ENCODE peak calls at places on chromosomes 12 and 14, in four cellular contexts. One of them, this sample, is unnamed.
A peak's percentile ranks its signal among the peaks of the same experiment; 100 is the strongest.

GRCh38 chr12:65121049-65121955 is at the start of gene WIF1:
- DNase-seq in neural progenitor cell: peak; percentile 76
- DNase-seq in psoas muscle: peak; percentile 21
- DNase-seq in fibroblast of the aortic adventitia: no peak
- DNase-seq in this sample: peak; percentile 18

GRCh38 chr12:50985322-50985721 is 33.0 kb downstream of the HIGD1C start:
- DNase-seq in neural progenitor cell: no peak
- DNase-seq in psoas muscle: no peak
- DNase-seq in fibroblast of the aortic adventitia: peak; percentile 81
- DNase-seq in this sample: no peak

GRCh38 chr14:89027097-89027740 is 202.8 kb downstream of the TTC8 start:
- DNase-seq in neural progenitor cell: peak; percentile 84
- DNase-seq in psoas muscle: peak; percentile 65
- DNase-seq in fibroblast of the aortic adventitia: peak; percentile 31
- DNase-seq in this sample: peak; percentile 68

GRCh38 chr12:67147447-67147846 is 121.7 kb upstream of the CAND1 start:
- DNase-seq in neural progenitor cell: no peak
- DNase-seq in psoas muscle: no peak
- DNase-seq in fibroblast of the aortic adventitia: no peak
- DNase-seq in this sample: no peak

GRCh38 chr12:131636940-131637750 is 73.7 kb upstream of the SFSWAP start:
- DNase-seq in neural progenitor cell: no peak
- DNase-seq in psoas muscle: no peak
- DNase-seq in fibroblast of the aortic adventitia: no peak
- DNase-seq in this sample: no peak

GRCh38 chr12:106436183-106436582 is 78.6 kb downstream of the POLR3B start:
- DNase-seq in neural progenitor cell: peak; percentile 12
- DNase-seq in psoas muscle: no peak
- DNase-seq in fibroblast of the aortic adventitia: no peak
- DNase-seq in this sample: no peak

GRCh38 chr12:75784591-75784990 is 247.0 kb downstream of the PHLDA1 start:
- DNase-seq in neural progenitor cell: no peak
- DNase-seq in psoas muscle: peak; percentile 16
- DNase-seq in fibroblast of the aortic adventitia: peak; percentile 34
- DNase-seq in this sample: no peak

GRCh38 chr12:97609957-97610356 is 147.4 kb downstream of the RMST start:
- DNase-seq in neural progenitor cell: peak; percentile 15
- DNase-seq in psoas muscle: no peak
- DNase-seq in fibroblast of the aortic adventitia: no peak
- DNase-seq in this sample: no peak

GRCh38 chr12:12404297-12404696 is 47.4 kb downstream of the BORCS5 start:
- DNase-seq in neural progenitor cell: peak; percentile 31
- DNase-seq in psoas muscle: no peak
- DNase-seq in fibroblast of the aortic adventitia: no peak
- DNase-seq in this sample: no peak

GRCh38 chr14:58133739-58134138 is 18.3 kb downstream of the ARMH4 start:
- DNase-seq in neural progenitor cell: no peak
- DNase-seq in psoas muscle: no peak
- DNase-seq in fibroblast of the aortic adventitia: peak; percentile 54
- DNase-seq in this sample: no peak

GRCh38 chr14:28896337-28896736 is 129.8 kb downstream of the FOXG1 start:
- DNase-seq in neural progenitor cell: no peak
- DNase-seq in psoas muscle: no peak
- DNase-seq in fibroblast of the aortic adventitia: no peak
- DNase-seq in this sample: no peak

GRCh38 chr12:91099373-91099772 is 11.9 kb downstream of the LUM start:
- DNase-seq in neural progenitor cell: no peak
- DNase-seq in psoas muscle: no peak
- DNase-seq in fibroblast of the aortic adventitia: no peak
- DNase-seq in this sample: no peak

GRCh38 chr12:113762155-113762848 is 203.8 kb downstream of the RBM19 start:
- DNase-seq in neural progenitor cell: peak; percentile 90
- DNase-seq in psoas muscle: no peak
- DNase-seq in fibroblast of the aortic adventitia: no peak
- DNase-seq in this sample: no peak

GRCh38 chr12:76020281-76020680 is 11.3 kb downstream of the PHLDA1 start:
- DNase-seq in neural progenitor cell: no peak
- DNase-seq in psoas muscle: peak; percentile 16
- DNase-seq in fibroblast of the aortic adventitia: peak; percentile 65
- DNase-seq in this sample: peak; percentile 39

GRCh38 chr12:116045158-116045557 is 232.3 kb downstream of the MED13L start:
- DNase-seq in neural progenitor cell: peak; percentile 37
- DNase-seq in psoas muscle: no peak
- DNase-seq in fibroblast of the aortic adventitia: no peak
- DNase-seq in this sample: no peak

GRCh38 chr12:3313655-3314305 is 177.2 kb upstream of the PRMT8 start:
- DNase-seq in neural progenitor cell: peak; percentile 74
- DNase-seq in psoas muscle: no peak
- DNase-seq in fibroblast of the aortic adventitia: no peak
- DNase-seq in this sample: peak; percentile 41

GRCh38 chr14:91396959-91397815 is 20.4 kb downstream of the CCDC88C start:
- DNase-seq in neural progenitor cell: no peak
- DNase-seq in psoas muscle: no peak
- DNase-seq in fibroblast of the aortic adventitia: no peak
- DNase-seq in this sample: peak; percentile 85

GRCh38 chr12:49131973-49132461 is 822 bp upstream of the TUBA1B start:
- DNase-seq in neural progenitor cell: no peak
- DNase-seq in psoas muscle: no peak
- DNase-seq in fibroblast of the aortic adventitia: peak; percentile 65
- DNase-seq in this sample: no peak

GRCh38 chr14:95727084-95727700 is 13.3 kb upstream of the TCL1A start:
- DNase-seq in neural progenitor cell: no peak
- DNase-seq in psoas muscle: no peak
- DNase-seq in fibroblast of the aortic adventitia: no peak
- DNase-seq in this sample: no peak

GRCh38 chr12:14138495-14138894 is 157.1 kb upstream of the GRIN2B start:
- DNase-seq in neural progenitor cell: peak; percentile 62
- DNase-seq in psoas muscle: no peak
- DNase-seq in fibroblast of the aortic adventitia: no peak
- DNase-seq in this sample: peak; percentile 17

GRCh38 chr12:131684015-131684725 is 26.7 kb upstream of the SFSWAP start:
- DNase-seq in neural progenitor cell: no peak
- DNase-seq in psoas muscle: no peak
- DNase-seq in fibroblast of the aortic adventitia: no peak
- DNase-seq in this sample: no peak

GRCh38 chr12:1936406-1937320 is 18.2 kb upstream of the CACNA2D4 start:
- DNase-seq in neural progenitor cell: no peak
- DNase-seq in psoas muscle: peak; percentile 67
- DNase-seq in fibroblast of the aortic adventitia: peak; percentile 65
- DNase-seq in this sample: no peak

GRCh38 chr14:81219821-81220487 is 805 bp downstream of the GTF2A1 start:
- DNase-seq in neural progenitor cell: peak; percentile 78
- DNase-seq in psoas muscle: peak; percentile 47
- DNase-seq in fibroblast of the aortic adventitia: no peak
- DNase-seq in this sample: peak; percentile 63

GRCh38 chr12:97940629-97941028 is 478.0 kb downstream of the RMST start:
- DNase-seq in neural progenitor cell: peak; percentile 20
- DNase-seq in psoas muscle: no peak
- DNase-seq in fibroblast of the aortic adventitia: no peak
- DNase-seq in this sample: no peak

GRCh38 chr14:102493585-102493984 is 16.0 kb downstream of the ANKRD9 start:
- DNase-seq in neural progenitor cell: no peak
- DNase-seq in psoas muscle: peak; percentile 11
- DNase-seq in fibroblast of the aortic adventitia: no peak
- DNase-seq in this sample: no peak

GRCh38 chr12:62530596-62530995 is 64.0 kb downstream of the MON2 start:
- DNase-seq in neural progenitor cell: no peak
- DNase-seq in psoas muscle: no peak
- DNase-seq in fibroblast of the aortic adventitia: peak; percentile 72
- DNase-seq in this sample: no peak

GRCh38 chr14:89988787-89989186 is 33.1 kb downstream of the TDP1 start:
- DNase-seq in neural progenitor cell: no peak
- DNase-seq in psoas muscle: no peak
- DNase-seq in fibroblast of the aortic adventitia: no peak
- DNase-seq in this sample: no peak

GRCh38 chr14:23895480-23895879 is 58.1 kb upstream of the DHRS4 start:
- DNase-seq in neural progenitor cell: no peak
- DNase-seq in psoas muscle: no peak
- DNase-seq in fibroblast of the aortic adventitia: peak; percentile 52
- DNase-seq in this sample: no peak
- TF ChIP-seq CTCF in neural progenitor cell: no peak
- TF ChIP-seq CTCF in psoas muscle: no peak
- TF ChIP-seq CTCF in fibroblast of the aortic adventitia: peak; percentile 42
- TF ChIP-seq CTCF in this sample: peak; percentile 6

GRCh38 chr14:105476937-105477658 is 2.5 kb downstream of the CRIP2 start:
- DNase-seq in neural progenitor cell: no peak
- DNase-seq in psoas muscle: no peak
- DNase-seq in fibroblast of the aortic adventitia: no peak
- DNase-seq in this sample: no peak

GRCh38 chr14:105473677-105474477 is 744 bp upstream of the CRIP2 start:
- DNase-seq in neural progenitor cell: peak; percentile 98
- DNase-seq in psoas muscle: peak; percentile 86
- DNase-seq in fibroblast of the aortic adventitia: peak; percentile 67
- DNase-seq in this sample: no peak

GRCh38 chr14:105474478-105475268 is at the start of gene CRIP2:
- DNase-seq in neural progenitor cell: peak; percentile 81
- DNase-seq in psoas muscle: peak; percentile 52
- DNase-seq in fibroblast of the aortic adventitia: no peak
- DNase-seq in this sample: no peak

GRCh38 chr14:105475916-105476845 is 1.6 kb downstream of the CRIP2 start:
- DNase-seq in neural progenitor cell: peak; percentile 34
- DNase-seq in psoas muscle: peak; percentile 66
- DNase-seq in fibroblast of the aortic adventitia: peak; percentile 50
- DNase-seq in this sample: no peak

GRCh38 chr14:105475269-105475915 is 771 bp downstream of the CRIP2 start:
- DNase-seq in neural progenitor cell: peak; percentile 43
- DNase-seq in psoas muscle: peak; percentile 64
- DNase-seq in fibroblast of the aortic adventitia: peak; percentile 22
- DNase-seq in this sample: no peak
- H3K4me3 ChIP-seq in neural progenitor cell: peak overlapping the region; percentile 78
- H3K4me3 ChIP-seq in psoas muscle: peak overlapping the region; percentile 78
- H3K4me3 ChIP-seq in fibroblast of the aortic adventitia: peak overlapping the region; percentile 76
- H3K4me3 ChIP-seq in this sample: no peak overlapping the region

DNA sequence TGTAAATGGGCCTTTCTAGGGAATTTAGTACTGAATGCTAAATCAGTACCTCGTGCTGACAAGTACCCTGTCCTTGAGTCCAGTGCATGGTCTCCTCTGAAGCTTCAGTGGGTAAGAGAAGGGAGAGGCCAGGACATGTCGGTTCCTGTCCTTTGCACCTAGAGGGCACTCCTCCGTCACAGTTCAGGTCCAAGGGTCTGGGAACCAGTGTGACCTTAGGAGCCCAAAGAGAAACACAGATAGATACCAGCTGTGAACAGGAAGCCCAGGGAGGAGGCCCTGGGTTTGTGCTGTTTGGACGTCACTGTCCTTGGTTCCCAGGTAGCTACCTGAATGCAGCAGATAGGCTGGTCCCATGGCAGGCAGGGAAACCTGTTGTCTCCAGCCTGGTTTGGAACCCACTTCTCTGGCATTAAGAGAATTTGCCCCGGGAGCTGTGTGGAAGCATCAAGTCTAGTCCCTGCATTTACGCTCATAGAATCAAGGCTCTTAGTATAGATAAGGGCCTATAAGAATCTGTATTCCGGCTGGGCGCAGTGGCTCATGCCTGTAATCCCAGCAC is 3.9 kb upstream of the FGF23 start:
- DNase-seq in neural progenitor cell: peak; percentile 63
- DNase-seq in psoas muscle: no peak
- DNase-seq in fibroblast of the aortic adventitia: no peak
- DNase-seq in this sample: peak; percentile 48
- TF ChIP-seq CTCF in neural progenitor cell: peak; percentile 56
- TF ChIP-seq CTCF in psoas muscle: no peak
- TF ChIP-seq CTCF in fibroblast of the aortic adventitia: no peak
- TF ChIP-seq CTCF in this sample: peak; percentile 26

GRCh38 chr12:44972746-44973421 is 78.0 kb downstream of the DBX2 start:
- DNase-seq in neural progenitor cell: peak; percentile 70
- DNase-seq in psoas muscle: no peak
- DNase-seq in fibroblast of the aortic adventitia: peak; percentile 14
- DNase-seq in this sample: peak; percentile 18

DNA sequence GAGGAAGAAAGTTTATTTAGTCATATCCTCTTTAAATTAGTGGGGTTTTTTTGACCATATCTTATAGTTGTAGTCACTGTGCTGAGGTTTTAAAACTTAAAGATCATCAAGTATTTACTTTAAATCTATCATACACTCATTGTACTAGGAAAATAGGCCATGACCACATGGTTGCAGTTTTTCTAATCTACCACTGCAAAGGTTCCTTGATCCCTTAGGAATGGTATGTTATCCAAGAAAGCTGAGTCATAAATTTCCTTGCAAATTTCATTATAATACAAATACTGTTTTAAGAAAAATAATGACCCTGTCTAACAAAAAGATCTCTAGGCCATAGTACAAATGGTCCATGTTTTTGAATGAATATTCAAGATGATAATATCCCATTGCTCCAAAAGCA is 74.7 kb downstream of the DBX2 start:
- DNase-seq in neural progenitor cell: no peak
- DNase-seq in psoas muscle: no peak
- DNase-seq in fibroblast of the aortic adventitia: peak; percentile 62
- DNase-seq in this sample: no peak
- H3K4me3 ChIP-seq in neural progenitor cell: no peak overlapping the region
- H3K4me3 ChIP-seq in psoas muscle: no peak overlapping the region
- H3K4me3 ChIP-seq in fibroblast of the aortic adventitia: no peak overlapping the region
- H3K4me3 ChIP-seq in this sample: no peak overlapping the region